ENCODE peak calls at places on chromosomes 1 and 21, in ten cellular contexts. Q, N, R, Z, P, K, W, B, I and A are unnamed samples.

GRCh38 chr1:245222931-245223330 is 68.1 kb downstream of the KIF26B start:
- DNase-seq in Z (no peak), B (no peak), I (no peak), W (no peak), R (no peak), N (no peak), P (no peak), K (no peak), Q (no peak), A (no peak)

GRCh38 chr1:66262233-66262632 is 271.7 kb upstream of the SGIP1 start:
- DNase-seq in K (no peak), W (peak), I (no peak), P (peak), Z (no peak), N (no peak), B (no peak), Q (peak), R (no peak), A (no peak)

GRCh38 chr1:248243204-248243603 is 12.0 kb downstream of the OR2M4 start:
- DNase-seq in B (no peak), N (no peak), Q (peak), R (peak), P (peak), K (no peak), W (peak), I (no peak), Z (no peak), A (no peak)

GRCh38 chr1:31640179-31640578 is 4.5 kb downstream of the PEF1 start:
- DNase-seq in N (no peak), R (no peak), W (peak), B (no peak), K (no peak), I (no peak), P (no peak), Q (no peak), Z (no peak), A (no peak)

GRCh38 chr1:33147997-33148314 is 33.9 kb downstream of the TRIM62 start:
- DNase-seq in R (no peak), Q (peak), K (no peak), B (no peak), I (no peak), P (peak), Z (no peak), N (no peak), W (peak), A (no peak)

GRCh38 chr1:85027242-85027983 is 20.9 kb downstream of the MCOLN3 start:
- DNase-seq in I (no peak), W (peak), R (peak), K (no peak), N (no peak), Q (no peak), P (peak), Z (no peak), B (no peak), A (no peak)

GRCh38 chr21:41167348-41168342 is at the start of gene BACE2:
- DNase-seq in I (peak), Z (peak), K (peak), P (peak), W (peak), N (peak), Q (peak), R (peak), B (peak), A (peak)

GRCh38 chr21:27715131-27715530 is 748.2 kb upstream of the ADAMTS5 start:
- DNase-seq in R (no peak), Z (no peak), B (no peak), K (no peak), N (no peak), P (no peak), Q (no peak), W (no peak), I (no peak), A (no peak)

GRCh38 chr1:47495176-47495713 is 57.4 kb downstream of the FOXD2 start:
- DNase-seq in Q (no peak), I (no peak), N (no peak), K (no peak), B (peak), P (no peak), R (no peak), W (no peak), Z (no peak), A (no peak)

GRCh38 chr1:232207089-232207723 is 422.7 kb downstream of the SIPA1L2 start:
- DNase-seq in Z (no peak), I (no peak), P (no peak), N (no peak), Q (no peak), B (no peak), K (no peak), W (no peak), R (no peak), A (no peak)

GRCh38 chr1:235597867-235598553 is 51.6 kb downstream of the GNG4 start:
- DNase-seq in Q (peak), P (peak), B (no peak), Z (no peak), R (no peak), I (no peak), N (no peak), K (no peak), W (peak), A (peak)

GRCh38 chr1:167683641-167684502 is 37.9 kb upstream of the MPZL1 start:
- DNase-seq in N (no peak), K (peak), Q (no peak), B (no peak), W (peak), I (no peak), R (no peak), Z (no peak), P (peak), A (no peak)

GRCh38 chr1:145846191-145846590 is 761 bp downstream of the NUDT17 start:
- DNase-seq in K (no peak), Q (peak), Z (no peak), W (peak), I (peak), R (peak), B (no peak), N (peak), P (peak), A (peak)

GRCh38 chr1:223253916-223254315 is 110.1 kb downstream of the SUSD4 start:
- DNase-seq in I (no peak), W (no peak), R (no peak), N (no peak), Q (no peak), K (no peak), B (no peak), P (no peak), Z (no peak), A (no peak)

GRCh38 chr1:203286161-203286984 is 18.9 kb upstream of the BTG2 start:
- DNase-seq in B (no peak), W (peak), P (no peak), N (no peak), K (no peak), I (peak), Z (no peak), R (no peak), Q (no peak), A (peak)

GRCh38 chr1:108893141-108893530 is 16.4 kb downstream of the GPSM2 start:
- DNase-seq in R (no peak), W (peak), K (no peak), N (no peak), Z (no peak), I (no peak), Q (no peak), P (peak), B (no peak), A (no peak)

GRCh38 chr1:185401019-185401418 is 84.0 kb upstream of the IVNS1ABP start:
- DNase-seq in N (no peak), B (no peak), K (no peak), I (no peak), P (no peak), Z (no peak), R (no peak), Q (peak), W (peak), A (no peak)

GRCh38 chr1:165560834-165561233 is 17.0 kb downstream of the LRRC52 start:
- DNase-seq in R (no peak), B (no peak), I (no peak), Z (no peak), N (no peak), P (no peak), K (no peak), W (no peak), Q (no peak), A (no peak)

GRCh38 chr1:209869242-209870149 is 41.7 kb downstream of the UTP25 start:
- DNase-seq in I (no peak), R (no peak), N (no peak), Z (no peak), P (peak), B (no peak), Q (no peak), W (no peak), K (no peak), A (no peak)

GRCh38 chr1:8281843-8282509 is 35.9 kb upstream of the SLC45A1 start:
- DNase-seq in P (no peak), I (no peak), W (no peak), Q (no peak), R (no peak), B (no peak), Z (peak), N (no peak), K (peak), A (no peak)

GRCh38 chr1:235093685-235094592 is 34.7 kb downstream of the TOMM20 start:
- DNase-seq in P (peak), N (peak), R (peak), K (peak), B (no peak), W (peak), Z (peak), Q (peak), I (peak), A (peak)

GRCh38 chr21:39644069-39644468 is 31.3 kb downstream of the B3GALT5 start:
- DNase-seq in Q (no peak), B (no peak), N (no peak), Z (no peak), K (no peak), W (no peak), P (no peak), R (no peak), I (no peak), A (no peak)

GRCh38 chr1:6996371-6996770 is 211.1 kb downstream of the CAMTA1 start:
- DNase-seq in R (no peak), N (no peak), Z (no peak), B (no peak), P (no peak), W (no peak), Q (no peak), K (no peak), I (no peak), A (no peak)

GRCh38 chr1:33348676-33349080 is 27.8 kb upstream of the A3GALT2 start:
- DNase-seq in Q (no peak), I (no peak), B (peak), R (no peak), N (no peak), W (no peak), P (no peak), K (no peak), Z (no peak), A (peak)

GRCh38 chr1:46562498-46562897 is 11.1 kb upstream of the KNCN start:
- DNase-seq in R (no peak), W (no peak), N (no peak), Q (no peak), K (no peak), P (no peak), Z (no peak), I (no peak), B (no peak), A (no peak)

GRCh38 chr1:94580367-94581115 is 39.0 kb upstream of the F3 start:
- DNase-seq in B (no peak), Q (no peak), R (no peak), Z (no peak), K (no peak), N (no peak), I (no peak), W (peak), P (no peak), A (no peak)

GRCh38 chr1:153963850-153964331 is 554 bp upstream of the SLC39A1 start:
- DNase-seq in K (peak), Q (peak), P (no peak), B (no peak), N (peak), W (peak), R (no peak), I (peak), Z (no peak), A (peak)

GRCh38 chr21:41597227-41597626 is 89.3 kb upstream of the TMPRSS2 start:
- DNase-seq in R (no peak), K (peak), Z (no peak), N (no peak), I (no peak), W (no peak), Q (no peak), B (no peak), P (no peak), A (no peak)

GRCh38 chr1:20187103-20187812 is 940 bp upstream of the PLA2G2C start:
- DNase-seq in B (no peak), W (peak), Z (no peak), N (no peak), P (no peak), K (peak), R (peak), I (no peak), Q (no peak), A (peak)

GRCh38 chr21:17537299-17537698 is 24.5 kb downstream of the CXADR start:
- DNase-seq in W (peak), N (no peak), P (no peak), K (no peak), R (no peak), Z (no peak), B (no peak), I (no peak), Q (peak), A (no peak)

GRCh38 chr1:19775317-19775716 is 24.4 kb downstream of the TMCO4 start:
- DNase-seq in I (no peak), N (no peak), P (no peak), Z (no peak), R (no peak), Q (no peak), B (no peak), K (no peak), W (peak), A (no peak)

GRCh38 chr1:39294531-39294930 is 90.0 kb downstream of the MACF1 start:
- DNase-seq in P (peak), Q (no peak), W (no peak), K (no peak), N (no peak), R (no peak), Z (no peak), B (no peak), I (no peak), A (no peak)

GRCh38 chr1:218585565-218586184 is 240.5 kb downstream of the TGFB2 start:
- DNase-seq in I (no peak), K (no peak), Q (peak), Z (no peak), N (peak), R (no peak), B (no peak), P (peak), W (peak), A (no peak)

GRCh38 chr1:198096390-198096789 is 60.4 kb upstream of the NEK7 start:
- DNase-seq in R (no peak), B (no peak), P (no peak), K (no peak), W (no peak), N (no peak), I (no peak), Q (no peak), Z (no peak), A (no peak)

GRCh38 chr1:157460381-157460780 is 91.9 kb downstream of the FCRL5 start:
- DNase-seq in B (no peak), I (no peak), N (no peak), W (no peak), Q (no peak), P (no peak), K (no peak), R (no peak), Z (no peak), A (no peak)

GRCh38 chr1:231162300-231162969 is 577 bp downstream of the TRIM67 start:
- DNase-seq in N (peak), Z (peak), W (peak), K (no peak), P (peak), R (peak), B (no peak), Q (peak), I (peak), A (no peak)

GRCh38 chr1:26913754-26914619 is at the start of gene NR0B2:
- DNase-seq in Q (no peak), W (no peak), P (no peak), I (peak), Z (peak), N (no peak), R (no peak), B (no peak), K (peak), A (peak)

GRCh38 chr1:170125269-170125668 is 20.5 kb upstream of the NTMT2 start:
- DNase-seq in P (no peak), I (no peak), W (no peak), R (no peak), B (no peak), Z (no peak), N (no peak), K (no peak), Q (no peak), A (no peak)

GRCh38 chr21:41639336-41639735 is 127.5 kb downstream of the RIPK4 start:
- DNase-seq in Q (no peak), K (no peak), P (no peak), B (no peak), I (no peak), W (no peak), R (no peak), Z (no peak), N (no peak), A (no peak)

GRCh38 chr1:6635910-6636760 is 11.5 kb downstream of the THAP3 start:
- DNase-seq in Q (no peak), Z (no peak), I (no peak), P (no peak), W (no peak), N (no peak), R (no peak), B (no peak), K (no peak), A (no peak)

GRCh38 chr21:36075953-36076352 is 6.1 kb downstream of the CBR1 start:
- DNase-seq in I (no peak), Z (no peak), K (no peak), W (no peak), Q (no peak), R (no peak), P (no peak), B (no peak), N (no peak), A (no peak)

GRCh38 chr21:36075171-36075570 is 5.3 kb downstream of the CBR1 start:
- DNase-seq in Z (no peak), Q (no peak), R (no peak), K (no peak), P (no peak), N (no peak), B (no peak), W (peak), I (no peak), A (no peak)

GRCh38 chr21:36077758-36078157 is 7.9 kb downstream of the CBR1 start:
- DNase-seq in K (no peak), Z (no peak), I (no peak), Q (no peak), N (no peak), R (no peak), W (no peak), P (no peak), B (no peak), A (no peak)

GRCh38 chr21:36079010-36079649 is 9.3 kb downstream of the CBR1 start:
- DNase-seq in K (peak), Q (no peak), W (no peak), N (no peak), B (no peak), P (no peak), R (peak), Z (no peak), I (no peak), A (peak)

GRCh38 chr21:36076878-36077658 is 7.2 kb downstream of the CBR1 start:
- DNase-seq in I (no peak), R (no peak), P (no peak), N (no peak), K (no peak), W (no peak), B (no peak), Q (no peak), Z (no peak), A (peak)
- TF ChIP-seq CTCF in I (no peak), R (no peak), P (no peak), N (no peak), K (no peak), W (no peak), B (no peak), Q (no peak), Z (no peak), A (no peak)

GRCh38 chr1:201791051-201791774 is 37.7 kb upstream of the IPO9 start:
- DNase-seq in K (no peak), P (no peak), W (no peak), Z (no peak), B (no peak), I (no peak), Q (no peak), R (no peak), N (no peak), A (no peak)

GRCh38 chr1:201795066-201795465 is 33.9 kb upstream of the IPO9 start:
- DNase-seq in P (peak), Q (peak), K (no peak), I (no peak), N (no peak), R (no peak), W (no peak), Z (no peak), B (no peak), A (no peak)

GRCh38 chr1:201792534-201793305 is 36.2 kb upstream of the IPO9 start:
- DNase-seq in B (peak), P (peak), Q (peak), K (peak), I (peak), R (peak), Z (peak), W (peak), N (peak), A (no peak)

GRCh38 chr1:201791775-201792166 is 37.2 kb upstream of the IPO9 start:
- DNase-seq in B (no peak), R (no peak), P (peak), W (peak), N (no peak), K (no peak), Z (no peak), Q (peak), I (no peak), A (no peak)

GRCh38 chr1:201793306-201793925 is 35.5 kb upstream of the IPO9 start:
- DNase-seq in W (no peak), Z (no peak), I (no peak), K (no peak), B (no peak), P (no peak), R (no peak), Q (no peak), N (no peak), A (no peak)
- TF ChIP-seq CTCF in W (no peak), Z (no peak), I (no peak), K (no peak), B (no peak), P (no peak), R (no peak), Q (peak), N (no peak), A (no peak)

GRCh38 chr1:2525524-2525895 is 886 bp downstream of the PANK4 start:
- DNase-seq in Z (no peak), R (no peak), Q (no peak), P (no peak), K (no peak), I (no peak), N (no peak), B (no peak), W (no peak), A (no peak)
- TF ChIP-seq CTCF in Z (no peak), R (no peak), Q (no peak), P (no peak), K (no peak), I (no peak), N (no peak), B (no peak), W (no peak), A (no peak)

GRCh38 chr1:92961131-92961895 is at the start of gene DIPK1A:
- DNase-seq in K (peak), P (peak), B (peak), I (peak), Q (peak), Z (peak), W (peak), R (peak), N (peak), A (peak)

GRCh38 chr1:92958203-92958970 is 2.9 kb downstream of the DIPK1A start:
- DNase-seq in W (no peak), I (no peak), B (no peak), P (no peak), K (no peak), Z (no peak), R (no peak), Q (no peak), N (no peak), A (no peak)

GRCh38 chr1:92957020-92957734 is 4.1 kb downstream of the DIPK1A start:
- DNase-seq in W (no peak), P (no peak), Z (no peak), Q (no peak), I (no peak), K (no peak), R (no peak), B (no peak), N (no peak), A (no peak)

GRCh38 chr1:92961896-92962752 is 862 bp upstream of the DIPK1A start:
- DNase-seq in N (no peak), W (peak), B (no peak), R (peak), K (peak), Z (no peak), Q (peak), I (peak), P (peak), A (peak)

DNA sequence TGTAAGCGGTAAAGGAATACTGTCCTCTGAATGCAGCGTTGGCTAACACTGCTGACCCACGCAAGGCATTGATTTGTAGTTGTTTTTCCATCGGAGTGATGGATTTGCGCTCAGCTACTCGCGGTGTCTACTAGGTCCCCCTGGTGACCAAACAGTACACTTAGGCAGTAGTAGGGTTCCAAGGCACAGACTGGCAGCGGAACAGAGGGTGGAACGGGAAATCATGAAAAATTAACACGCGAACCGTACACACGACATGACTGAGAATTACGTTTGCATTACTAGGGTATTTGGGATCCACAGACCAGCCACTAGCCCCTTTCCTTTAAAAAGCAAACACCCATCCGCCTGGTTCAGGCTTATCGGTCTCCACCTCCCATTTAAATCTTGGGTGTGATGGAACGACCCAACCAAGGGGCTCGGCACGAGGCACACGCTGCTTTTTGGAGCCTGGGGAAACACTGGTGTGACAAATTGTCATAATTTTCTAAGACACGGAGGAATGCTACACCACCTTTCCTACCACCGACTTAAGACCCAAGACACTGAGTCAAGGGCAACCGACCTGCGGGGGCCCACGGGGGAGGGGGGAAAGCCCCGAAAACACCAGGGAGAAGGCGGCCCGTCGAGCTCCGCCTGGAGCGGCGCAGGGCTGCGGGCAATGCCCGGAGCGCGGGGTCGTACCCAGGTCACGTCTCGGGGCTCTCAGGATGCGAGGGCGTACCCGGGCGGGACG is 699 bp downstream of the DIPK1A start:
- DNase-seq in W (peak), N (peak), K (peak), R (peak), I (peak), Q (peak), B (peak), Z (peak), P (peak), A (peak)
- TF ChIP-seq CTCF in W (peak), N (peak), K (peak), R (peak), I (peak), Q (peak), B (peak), Z (peak), P (peak), A (no peak)